ENCODE peak calls at places on chromosomes 12 and 14, in six cellular contexts. One of them, this sample, is unnamed.

GRCh38 chr14:80135305-80136088 is 75.8 kb downstream of the DIO2 start:
- DNase-seq in mammary epithelial cell: no peak
- DNase-seq in heart right ventricle: peak
- DNase-seq in uterus: no peak
- DNase-seq in CD4-positive, alpha-beta memory T cell: no peak
- DNase-seq in IMR-90: no peak
- DNase-seq in this sample: no peak

GRCh38 chr12:130438711-130439110 is 101.0 kb downstream of the PIWIL1 start:
- DNase-seq in mammary epithelial cell: no peak
- DNase-seq in heart right ventricle: no peak
- DNase-seq in uterus: no peak
- DNase-seq in CD4-positive, alpha-beta memory T cell: no peak
- DNase-seq in IMR-90: no peak
- DNase-seq in this sample: peak

GRCh38 chr12:56115329-56115728 is 1.1 kb upstream of the RPL41 start:
- DNase-seq in mammary epithelial cell: peak
- DNase-seq in heart right ventricle: peak
- DNase-seq in uterus: no peak
- DNase-seq in CD4-positive, alpha-beta memory T cell: no peak
- DNase-seq in IMR-90: peak
- DNase-seq in this sample: no peak

GRCh38 chr12:57889541-57889989 is 43.0 kb upstream of the CTDSP2 start:
- DNase-seq in mammary epithelial cell: no peak
- DNase-seq in heart right ventricle: peak
- DNase-seq in uterus: peak
- DNase-seq in CD4-positive, alpha-beta memory T cell: no peak
- DNase-seq in IMR-90: peak
- DNase-seq in this sample: peak

GRCh38 chr14:104641753-104642539 is 37.4 kb upstream of the TMEM179 start:
- DNase-seq in mammary epithelial cell: no peak
- DNase-seq in heart right ventricle: no peak
- DNase-seq in uterus: no peak
- DNase-seq in CD4-positive, alpha-beta memory T cell: no peak
- DNase-seq in IMR-90: no peak
- DNase-seq in this sample: no peak

GRCh38 chr14:23284654-23285529 is 1.0 kb downstream of the HOMEZ start:
- DNase-seq in mammary epithelial cell: peak
- DNase-seq in heart right ventricle: no peak
- DNase-seq in uterus: no peak
- DNase-seq in CD4-positive, alpha-beta memory T cell: peak
- DNase-seq in IMR-90: peak
- DNase-seq in this sample: no peak

GRCh38 chr12:92779902-92780301 is 77.1 kb downstream of the PLEKHG7 start:
- DNase-seq in mammary epithelial cell: no peak
- DNase-seq in heart right ventricle: no peak
- DNase-seq in uterus: no peak
- DNase-seq in CD4-positive, alpha-beta memory T cell: no peak
- DNase-seq in IMR-90: no peak
- DNase-seq in this sample: no peak

GRCh38 chr12:3697311-3697870 is 55.5 kb downstream of the CRACR2A start:
- DNase-seq in mammary epithelial cell: no peak
- DNase-seq in heart right ventricle: no peak
- DNase-seq in uterus: no peak
- DNase-seq in CD4-positive, alpha-beta memory T cell: no peak
- DNase-seq in IMR-90: peak
- DNase-seq in this sample: no peak

GRCh38 chr14:73785336-73785833 is 66.2 kb upstream of the PTGR2 start:
- DNase-seq in mammary epithelial cell: peak
- DNase-seq in heart right ventricle: peak
- DNase-seq in uterus: peak
- DNase-seq in CD4-positive, alpha-beta memory T cell: no peak
- DNase-seq in IMR-90: peak
- DNase-seq in this sample: no peak

GRCh38 chr14:77158175-77158908 is 16.8 kb upstream of the ZDHHC22 start:
- DNase-seq in mammary epithelial cell: peak
- DNase-seq in heart right ventricle: peak
- DNase-seq in uterus: no peak
- DNase-seq in CD4-positive, alpha-beta memory T cell: no peak
- DNase-seq in IMR-90: peak
- DNase-seq in this sample: no peak

GRCh38 chr14:38145142-38145541 is 62.6 kb upstream of the SSTR1 start:
- DNase-seq in mammary epithelial cell: no peak
- DNase-seq in heart right ventricle: no peak
- DNase-seq in uterus: no peak
- DNase-seq in CD4-positive, alpha-beta memory T cell: no peak
- DNase-seq in IMR-90: no peak
- DNase-seq in this sample: no peak

GRCh38 chr14:78848234-78848820 is 678.2 kb downstream of the NRXN3 start:
- DNase-seq in mammary epithelial cell: peak
- DNase-seq in heart right ventricle: no peak
- DNase-seq in uterus: no peak
- DNase-seq in CD4-positive, alpha-beta memory T cell: no peak
- DNase-seq in IMR-90: peak
- DNase-seq in this sample: no peak

GRCh38 chr12:132668191-132669088 is 18.7 kb downstream of the POLE start:
- DNase-seq in mammary epithelial cell: no peak
- DNase-seq in heart right ventricle: no peak
- DNase-seq in uterus: no peak
- DNase-seq in CD4-positive, alpha-beta memory T cell: no peak
- DNase-seq in IMR-90: no peak
- DNase-seq in this sample: no peak

GRCh38 chr12:77893918-77894317 is 63.2 kb downstream of the NAV3 start:
- DNase-seq in mammary epithelial cell: peak
- DNase-seq in heart right ventricle: no peak
- DNase-seq in uterus: no peak
- DNase-seq in CD4-positive, alpha-beta memory T cell: no peak
- DNase-seq in IMR-90: peak
- DNase-seq in this sample: no peak

GRCh38 chr12:72010365-72010764 is 71.7 kb downstream of the TPH2 start:
- DNase-seq in mammary epithelial cell: no peak
- DNase-seq in heart right ventricle: no peak
- DNase-seq in uterus: no peak
- DNase-seq in CD4-positive, alpha-beta memory T cell: no peak
- DNase-seq in IMR-90: peak
- DNase-seq in this sample: no peak

GRCh38 chr12:32493282-32493681 is 93.9 kb downstream of the FGD4 start:
- DNase-seq in mammary epithelial cell: no peak
- DNase-seq in heart right ventricle: no peak
- DNase-seq in uterus: no peak
- DNase-seq in CD4-positive, alpha-beta memory T cell: no peak
- DNase-seq in IMR-90: no peak
- DNase-seq in this sample: no peak

GRCh38 chr12:115740586-115741155 is 536.8 kb downstream of the MED13L start:
- DNase-seq in mammary epithelial cell: no peak
- DNase-seq in heart right ventricle: no peak
- DNase-seq in uterus: no peak
- DNase-seq in CD4-positive, alpha-beta memory T cell: no peak
- DNase-seq in IMR-90: no peak
- DNase-seq in this sample: no peak

GRCh38 chr12:115403689-115404088 is 719.7 kb upstream of the TBX3 start:
- DNase-seq in mammary epithelial cell: no peak
- DNase-seq in heart right ventricle: no peak
- DNase-seq in uterus: no peak
- DNase-seq in CD4-positive, alpha-beta memory T cell: no peak
- DNase-seq in IMR-90: no peak
- DNase-seq in this sample: no peak

GRCh38 chr14:37596790-37597189 is 1.4 kb downstream of the TTC6 start:
- DNase-seq in mammary epithelial cell: no peak
- DNase-seq in heart right ventricle: no peak
- DNase-seq in uterus: no peak
- DNase-seq in CD4-positive, alpha-beta memory T cell: no peak
- DNase-seq in IMR-90: no peak
- DNase-seq in this sample: no peak

GRCh38 chr12:113768850-113769249 is 197.3 kb downstream of the RBM19 start:
- DNase-seq in mammary epithelial cell: no peak
- DNase-seq in heart right ventricle: no peak
- DNase-seq in uterus: no peak
- DNase-seq in CD4-positive, alpha-beta memory T cell: no peak
- DNase-seq in IMR-90: no peak
- DNase-seq in this sample: no peak

GRCh38 chr14:53519137-53519536 is 366.0 kb upstream of the DDHD1 start:
- DNase-seq in mammary epithelial cell: no peak
- DNase-seq in heart right ventricle: no peak
- DNase-seq in uterus: no peak
- DNase-seq in CD4-positive, alpha-beta memory T cell: no peak
- DNase-seq in IMR-90: peak
- DNase-seq in this sample: no peak

GRCh38 chr14:35512765-35513164 is 21.2 kb upstream of the INSM2 start:
- DNase-seq in mammary epithelial cell: no peak
- DNase-seq in heart right ventricle: no peak
- DNase-seq in uterus: no peak
- DNase-seq in CD4-positive, alpha-beta memory T cell: no peak
- DNase-seq in IMR-90: no peak
- DNase-seq in this sample: no peak

GRCh38 chr12:39467432-39467870 is 24.5 kb upstream of the KIF21A start:
- DNase-seq in mammary epithelial cell: no peak
- DNase-seq in heart right ventricle: no peak
- DNase-seq in uterus: no peak
- DNase-seq in CD4-positive, alpha-beta memory T cell: peak
- DNase-seq in IMR-90: no peak
- DNase-seq in this sample: no peak

GRCh38 chr12:53219956-53220856 is 11.8 kb downstream of the RARG start:
- DNase-seq in mammary epithelial cell: peak
- DNase-seq in heart right ventricle: no peak
- DNase-seq in uterus: no peak
- DNase-seq in CD4-positive, alpha-beta memory T cell: peak
- DNase-seq in IMR-90: peak
- DNase-seq in this sample: peak

GRCh38 chr14:24441904-24442239 is 704 bp downstream of the SDR39U1 start:
- DNase-seq in mammary epithelial cell: no peak
- DNase-seq in heart right ventricle: no peak
- DNase-seq in uterus: no peak
- DNase-seq in CD4-positive, alpha-beta memory T cell: no peak
- DNase-seq in IMR-90: peak
- DNase-seq in this sample: no peak

GRCh38 chr12:42129595-42130204 is 15.0 kb downstream of the GXYLT1 start:
- DNase-seq in mammary epithelial cell: peak
- DNase-seq in heart right ventricle: peak
- DNase-seq in uterus: no peak
- DNase-seq in CD4-positive, alpha-beta memory T cell: peak
- DNase-seq in IMR-90: peak
- DNase-seq in this sample: no peak

GRCh38 chr12:110555509-110556406 is 27.4 kb downstream of the PPTC7 start:
- DNase-seq in mammary epithelial cell: peak
- DNase-seq in heart right ventricle: no peak
- DNase-seq in uterus: no peak
- DNase-seq in CD4-positive, alpha-beta memory T cell: no peak
- DNase-seq in IMR-90: peak
- DNase-seq in this sample: no peak
- H3K4me3 ChIP-seq in mammary epithelial cell: peak
- H3K4me3 ChIP-seq in heart right ventricle: no peak
- H3K4me3 ChIP-seq in uterus: no peak
- H3K4me3 ChIP-seq in CD4-positive, alpha-beta memory T cell: no peak
- H3K4me3 ChIP-seq in IMR-90: no peak
- H3K4me3 ChIP-seq in this sample: no peak

GRCh38 chr14:64463198-64463597 is 2.1 kb upstream of the AKAP5 start:
- DNase-seq in mammary epithelial cell: no peak
- DNase-seq in heart right ventricle: no peak
- DNase-seq in uterus: no peak
- DNase-seq in CD4-positive, alpha-beta memory T cell: no peak
- DNase-seq in IMR-90: no peak
- DNase-seq in this sample: no peak

GRCh38 chr14:64465208-64465821 is at the start of gene AKAP5:
- DNase-seq in mammary epithelial cell: no peak
- DNase-seq in heart right ventricle: peak
- DNase-seq in uterus: peak
- DNase-seq in CD4-positive, alpha-beta memory T cell: peak
- DNase-seq in IMR-90: peak
- DNase-seq in this sample: peak

GRCh38 chr14:64465856-64466554 is 706 bp downstream of the AKAP5 start:
- DNase-seq in mammary epithelial cell: no peak
- DNase-seq in heart right ventricle: peak
- DNase-seq in uterus: peak
- DNase-seq in CD4-positive, alpha-beta memory T cell: no peak
- DNase-seq in IMR-90: peak
- DNase-seq in this sample: no peak

GRCh38 chr14:64463873-64464272 is 1.4 kb upstream of the AKAP5 start:
- DNase-seq in mammary epithelial cell: no peak
- DNase-seq in heart right ventricle: no peak
- DNase-seq in uterus: no peak
- DNase-seq in CD4-positive, alpha-beta memory T cell: no peak
- DNase-seq in IMR-90: no peak
- DNase-seq in this sample: no peak

GRCh38 chr14:64464695-64465094 is 604 bp upstream of the AKAP5 start:
- DNase-seq in mammary epithelial cell: no peak
- DNase-seq in heart right ventricle: no peak
- DNase-seq in uterus: no peak
- DNase-seq in CD4-positive, alpha-beta memory T cell: no peak
- DNase-seq in IMR-90: no peak
- DNase-seq in this sample: no peak
- H3K27ac ChIP-seq in mammary epithelial cell: no peak
- H3K27ac ChIP-seq in heart right ventricle: no peak
- H3K27ac ChIP-seq in uterus: peak
- H3K27ac ChIP-seq in CD4-positive, alpha-beta memory T cell: peak
- H3K27ac ChIP-seq in IMR-90: no peak
- H3K27ac ChIP-seq in this sample: peak

DNA sequence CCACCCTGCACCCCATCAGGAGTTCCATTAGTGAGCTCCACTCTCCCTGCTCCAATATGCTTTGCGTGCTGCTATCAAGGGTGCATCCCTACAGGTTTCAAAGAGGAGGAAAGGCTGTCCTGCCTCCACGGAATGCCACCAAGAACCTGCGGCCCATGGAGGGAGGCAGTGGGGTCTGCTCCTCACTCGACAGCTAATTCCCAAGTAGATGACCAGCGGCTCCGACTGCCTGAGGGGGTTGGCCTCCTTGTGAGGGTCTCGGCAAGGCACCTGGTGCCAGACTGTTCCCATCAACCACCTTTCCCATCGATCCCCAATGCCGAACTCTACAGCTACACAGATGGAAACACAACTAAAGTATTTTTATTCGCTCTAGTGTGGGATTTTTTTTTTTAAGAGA is 36.0 kb downstream of the AMN start:
- DNase-seq in mammary epithelial cell: no peak
- DNase-seq in heart right ventricle: no peak
- DNase-seq in uterus: no peak
- DNase-seq in CD4-positive, alpha-beta memory T cell: no peak
- DNase-seq in IMR-90: no peak
- DNase-seq in this sample: no peak
- H3K4me3 ChIP-seq in mammary epithelial cell: no peak
- H3K4me3 ChIP-seq in heart right ventricle: no peak
- H3K4me3 ChIP-seq in uterus: no peak
- H3K4me3 ChIP-seq in CD4-positive, alpha-beta memory T cell: no peak
- H3K4me3 ChIP-seq in IMR-90: no peak
- H3K4me3 ChIP-seq in this sample: no peak

GRCh38 chr14:68327231-68327630 is 465.6 kb downstream of the ZFP36L1 start:
- DNase-seq in mammary epithelial cell: no peak
- DNase-seq in heart right ventricle: no peak
- DNase-seq in uterus: no peak
- DNase-seq in CD4-positive, alpha-beta memory T cell: no peak
- DNase-seq in IMR-90: no peak
- DNase-seq in this sample: no peak
- H3K27ac ChIP-seq in mammary epithelial cell: no peak
- H3K27ac ChIP-seq in heart right ventricle: no peak
- H3K27ac ChIP-seq in uterus: no peak
- H3K27ac ChIP-seq in CD4-positive, alpha-beta memory T cell: no peak
- H3K27ac ChIP-seq in IMR-90: no peak
- H3K27ac ChIP-seq in this sample: no peak

This sample was measured in upper lobe of right lung.